ENCODE peak calls at places on chromosomes 7 and 10, in four cellular contexts. U, R, P and O are unnamed samples.

GRCh38 chr10:120988751-120989150 is 137.6 kb downstream of the WDR11 start:
- DNase-seq in R (no peak), U (no peak), P (no peak), O (no peak)

GRCh38 chr7:22433710-22434460 is 66.1 kb downstream of the STEAP1B start:
- DNase-seq in R (peak; percentile 93), U (peak; percentile 79), P (no peak), O (peak; percentile 19)

GRCh38 chr10:123994417-123995081 is 98.8 kb downstream of the CHST15 start:
- DNase-seq in U (peak; percentile 78), R (peak; percentile 56), P (no peak), O (peak; percentile 97)

GRCh38 chr7:2610898-2611297 is 20.9 kb upstream of the TTYH3 start:
- DNase-seq in R (no peak), U (no peak), P (no peak), O (no peak)

GRCh38 chr10:123245264-123245663 is 91.1 kb downstream of the BUB3 start:
- DNase-seq in R (no peak), U (no peak), P (no peak), O (no peak)

GRCh38 chr7:64879097-64879730 is 23.9 kb upstream of the ZNF273 start:
- DNase-seq in U (no peak), R (no peak), P (no peak), O (no peak)

GRCh38 chr7:141231018-141231792 is 157.3 kb downstream of the TMEM178B start:
- DNase-seq in U (peak; percentile 37), R (peak; percentile 28), P (no peak), O (peak; percentile 58)

GRCh38 chr10:317219-317868 is 182.1 kb downstream of the ZMYND11 start:
- DNase-seq in R (no peak), P (peak; percentile 82), U (no peak), O (no peak)

GRCh38 chr10:110208614-110209398 is 1.4 kb downstream of the MXI1 start:
- DNase-seq in R (no peak), U (peak; percentile 39), P (no peak), O (no peak)

GRCh38 chr10:46285966-46286620 is 704 bp upstream of the ANTXRL start:
- DNase-seq in R (no peak), U (no peak), P (no peak), O (no peak)

GRCh38 chr7:122219253-122219865 is 75.3 kb upstream of the AASS start:
- DNase-seq in U (peak; percentile 12), P (no peak), R (peak; percentile 13), O (no peak)

GRCh38 chr10:51244308-51244707 is 170.0 kb downstream of the PRKG1 start:
- DNase-seq in R (no peak), U (no peak), P (no peak), O (no peak)

GRCh38 chr7:37354661-37355131 is 94.0 kb downstream of the ELMO1 start:
- DNase-seq in R (no peak), U (peak; percentile 56), P (no peak), O (peak; percentile 24)

GRCh38 chr7:42922017-42922753 is 9.8 kb downstream of the PSMA2 start:
- DNase-seq in U (no peak), P (no peak), R (no peak), O (no peak)

GRCh38 chr10:72206511-72207229 is 9.1 kb upstream of the ANAPC16 start:
- DNase-seq in U (no peak), R (no peak), P (no peak), O (no peak)

GRCh38 chr7:12985228-12985627 is 297.8 kb downstream of the ARL4A start:
- DNase-seq in U (no peak), P (no peak), R (peak; percentile 22), O (no peak)

GRCh38 chr10:79383974-79384606 is 36.8 kb downstream of the PPIF start:
- DNase-seq in U (peak; percentile 9), P (no peak), R (no peak), O (peak; percentile 12)

GRCh38 chr7:7564323-7564780 is 2.3 kb upstream of the MIOS start:
- DNase-seq in P (no peak), U (no peak), R (no peak), O (no peak)

GRCh38 chr7:158581440-158582088 is 6.1 kb downstream of the PTPRN2 start:
- DNase-seq in R (peak; percentile 80), P (no peak), U (no peak), O (no peak)

GRCh38 chr7:132135986-132136385 is 440.3 kb downstream of the PLXNA4 start:
- DNase-seq in P (no peak), R (no peak), U (no peak), O (no peak)

GRCh38 chr10:6228010-6228511 is 25.3 kb downstream of the PFKFB3 start:
- DNase-seq in P (no peak), U (no peak), R (no peak), O (no peak)

GRCh38 chr10:101489355-101489754 is 98.7 kb downstream of the POLL start:
- DNase-seq in P (no peak), R (peak; percentile 56), U (no peak), O (no peak)

GRCh38 chr7:71389976-71390375 is 258.0 kb downstream of the GALNT17 start:
- DNase-seq in P (no peak), U (no peak), R (no peak), O (no peak)

GRCh38 chr7:129741011-129741410 is 129.5 kb downstream of the NRF1 start:
- DNase-seq in U (no peak), P (no peak), R (no peak), O (no peak)

GRCh38 chr10:132411561-132412253 is 14.7 kb downstream of the PWWP2B start:
- DNase-seq in P (no peak), R (no peak), U (no peak), O (no peak)

GRCh38 chr10:3787001-3787400 is 2.0 kb upstream of the KLF6 start:
- DNase-seq in P (no peak), U (no peak), R (no peak), O (no peak)

GRCh38 chr10:50600831-50601466 is 22.8 kb downstream of the SGMS1 start:
- DNase-seq in P (no peak), R (no peak), U (no peak), O (no peak)

GRCh38 chr10:90837486-90837885 is 20.4 kb downstream of the HTR7 start:
- DNase-seq in P (no peak), U (no peak), R (no peak), O (no peak)

GRCh38 chr10:113133497-113133896 is 183.4 kb downstream of the TCF7L2 start:
- DNase-seq in R (no peak), P (no peak), U (no peak), O (no peak)

GRCh38 chr10:100333106-100333505 is 3.1 kb upstream of the PKD2L1 start:
- DNase-seq in U (no peak), P (no peak), R (no peak), O (no peak)

GRCh38 chr7:157978766-157979165 is 608.9 kb downstream of the PTPRN2 start:
- DNase-seq in R (no peak), U (no peak), P (no peak), O (no peak)

GRCh38 chr7:18345641-18346234 is 149.8 kb upstream of the HDAC9 start:
- DNase-seq in R (peak; percentile 35), P (no peak), U (peak; percentile 29), O (peak; percentile 46)

GRCh38 chr10:119341236-119342016 is 134.1 kb downstream of the GRK5 start:
- DNase-seq in P (no peak), R (peak; percentile 72), U (peak; percentile 19), O (no peak)

GRCh38 chr10:15703167-15703880 is 16.4 kb downstream of the ITGA8 start:
- DNase-seq in R (no peak), U (no peak), P (no peak), O (no peak)

GRCh38 chr7:69659964-69660363 is 61.7 kb downstream of the AUTS2 start:
- DNase-seq in P (no peak), R (no peak), U (no peak), O (no peak)

GRCh38 chr10:65496541-65496940 is 1429.3 kb upstream of the LRRTM3 start:
- DNase-seq in P (no peak), U (no peak), R (no peak), O (no peak)

GRCh38 chr10:79331709-79332108 is 15.6 kb upstream of the PPIF start:
- DNase-seq in R (no peak), U (no peak), P (peak; percentile 81), O (no peak)

GRCh38 chr10:127907411-127908105 is 655 bp downstream of the PTPRE start:
- DNase-seq in R (no peak), U (no peak), P (no peak), O (peak; percentile 27)

DNA sequence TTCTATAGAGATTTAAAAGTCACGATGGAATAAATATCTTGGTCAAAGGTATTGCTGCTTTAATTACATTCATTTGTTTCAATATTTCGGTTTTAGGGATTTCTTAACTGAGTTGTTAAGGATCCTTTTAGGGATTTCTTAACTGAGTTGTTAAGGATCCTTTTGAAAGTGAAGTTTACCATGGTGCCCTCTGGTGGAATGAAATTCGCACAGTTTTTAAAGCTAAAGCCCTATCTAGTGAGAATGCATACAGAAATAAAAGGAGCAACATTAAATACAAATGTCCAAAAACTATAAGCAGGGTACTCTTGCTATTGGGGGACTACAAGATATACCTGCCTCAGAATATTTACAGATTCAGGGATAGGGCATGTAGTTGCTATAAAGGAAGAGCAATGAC is 193.7 kb downstream of the RNLS start:
- DNase-seq in R (peak; percentile 15), U (no peak), P (peak; percentile 41), O (no peak)
- TF ChIP-seq ETV6 in R (no peak), U (no peak), P (no peak), O (no peak)

GRCh38 chr10:19819419-19820033 is 3.3 kb downstream of the PLXDC2 start:
- DNase-seq in U (peak; percentile 14), R (peak; percentile 55), P (no peak), O (no peak)
- TF ChIP-seq USF2 in U (no peak), R (no peak), P (no peak), O (no peak)

GRCh38 chr7:130925136-130925794 is 191.3 kb upstream of the KLF14 start:
- DNase-seq in P (no peak), U (no peak), R (peak; percentile 85), O (no peak)

GRCh38 chr7:130927062-130927461 is 193.1 kb upstream of the KLF14 start:
- DNase-seq in U (no peak), P (no peak), R (no peak), O (no peak)

GRCh38 chr7:130923930-130924329 is 189.9 kb upstream of the KLF14 start:
- DNase-seq in U (no peak), R (no peak), P (no peak), O (no peak)

GRCh38 chr7:130927564-130927963 is 193.6 kb upstream of the KLF14 start:
- DNase-seq in P (no peak), R (no peak), U (no peak), O (no peak)

GRCh38 chr7:130926021-130926691 is 192.1 kb upstream of the KLF14 start:
- DNase-seq in P (no peak), R (peak; percentile 63), U (no peak), O (no peak)
- TF ChIP-seq ETV6 in P (no peak), R (no peak), U (no peak), O (no peak)

GRCh38 chr7:80259-81236 is 111.8 kb upstream of the FAM20C start:
- DNase-seq in U (no peak), R (no peak), P (no peak), O (no peak)
- TF ChIP-seq USF2 in U (no peak), R (no peak), P (no peak), O (no peak)

GRCh38 chr7:135855836-135856235 is 107.2 kb upstream of the FAM180A start:
- DNase-seq in P (no peak), U (no peak), R (no peak), O (no peak)
- TF ChIP-seq ETV6 in P (no peak), U (no peak), R (no peak), O (no peak)

GRCh38 chr7:105638942-105639495 is 57.7 kb upstream of the EFCAB10 start:
- DNase-seq in P (no peak), U (no peak), R (no peak), O (peak; percentile 72)
- TF ChIP-seq USF2 in P (no peak), U (no peak), R (no peak), O (peak; percentile 22)